ENCODE peak calls at places on chromosomes 12 and 14, in four cellular contexts. O is H9, S is H1, H is mesendoderm. G is an unnamed sample.

GRCh38 chr14:59055439-59056045 is 132.9 kb upstream of the DAAM1 start:
- DNase-seq in O (no peak), S (no peak), H (peak; percentile 42), G (peak; percentile 72)

GRCh38 chr12:24661657-24662096 is 287.2 kb downstream of the BCAT1 start:
- DNase-seq in O (no peak), S (no peak), H (no peak), G (peak; percentile 80)

GRCh38 chr14:19729763-19730162 is 13.6 kb upstream of the OR4Q3 start:
- DNase-seq in O (no peak), S (no peak), H (no peak), G (no peak)

GRCh38 chr12:91316825-91317224 is 134.2 kb upstream of the DCN start:
- DNase-seq in O (no peak), S (no peak), H (no peak), G (peak; percentile 69)

GRCh38 chr12:130791699-130792098 is 47.4 kb downstream of the STX2 start:
- DNase-seq in O (no peak), S (no peak), H (no peak), G (no peak)

GRCh38 chr12:4809449-4810218 is 89.4 kb downstream of the GALNT8 start:
- DNase-seq in O (peak; percentile 65), S (peak; percentile 73), H (peak; percentile 53), G (no peak)

GRCh38 chr14:83251402-83251801 is 1717.7 kb upstream of the SEL1L start:
- DNase-seq in O (no peak), S (no peak), H (no peak), G (no peak)

GRCh38 chr14:90871605-90872233 is 55.5 kb upstream of the TTC7B start:
- DNase-seq in O (no peak), S (no peak), H (no peak), G (peak; percentile 54)

GRCh38 chr12:106982229-106982628 is 4.7 kb downstream of the MTERF2 start:
- DNase-seq in O (no peak), S (no peak), H (no peak), G (peak; percentile 34)

GRCh38 chr12:49944046-49944445 is 6.5 kb upstream of the AQP2 start:
- DNase-seq in O (peak; percentile 20), S (no peak), H (no peak), G (no peak)
- H4K5ac ChIP-seq in O (no peak overlapping the region), S (no peak overlapping the region), H (no peak overlapping the region), G (no peak overlapping the region)

GRCh38 chr14:29169408-29169807 is 402.8 kb downstream of the FOXG1 start:
- DNase-seq in O (no peak), S (no peak), H (no peak), G (no peak)

GRCh38 chr14:29166507-29166906 is 399.9 kb downstream of the FOXG1 start:
- DNase-seq in O (peak; percentile 26), S (no peak), H (peak; percentile 27), G (no peak)

GRCh38 chr14:29163109-29163508 is 396.5 kb downstream of the FOXG1 start:
- DNase-seq in O (no peak), S (no peak), H (no peak), G (no peak)

GRCh38 chr14:29168149-29168548 is 401.6 kb downstream of the FOXG1 start:
- DNase-seq in O (peak; percentile 76), S (no peak), H (no peak), G (no peak)
- H2BK5ac ChIP-seq in O (no peak overlapping the region), S (no peak overlapping the region), H (no peak overlapping the region), G (no peak overlapping the region)

DNA sequence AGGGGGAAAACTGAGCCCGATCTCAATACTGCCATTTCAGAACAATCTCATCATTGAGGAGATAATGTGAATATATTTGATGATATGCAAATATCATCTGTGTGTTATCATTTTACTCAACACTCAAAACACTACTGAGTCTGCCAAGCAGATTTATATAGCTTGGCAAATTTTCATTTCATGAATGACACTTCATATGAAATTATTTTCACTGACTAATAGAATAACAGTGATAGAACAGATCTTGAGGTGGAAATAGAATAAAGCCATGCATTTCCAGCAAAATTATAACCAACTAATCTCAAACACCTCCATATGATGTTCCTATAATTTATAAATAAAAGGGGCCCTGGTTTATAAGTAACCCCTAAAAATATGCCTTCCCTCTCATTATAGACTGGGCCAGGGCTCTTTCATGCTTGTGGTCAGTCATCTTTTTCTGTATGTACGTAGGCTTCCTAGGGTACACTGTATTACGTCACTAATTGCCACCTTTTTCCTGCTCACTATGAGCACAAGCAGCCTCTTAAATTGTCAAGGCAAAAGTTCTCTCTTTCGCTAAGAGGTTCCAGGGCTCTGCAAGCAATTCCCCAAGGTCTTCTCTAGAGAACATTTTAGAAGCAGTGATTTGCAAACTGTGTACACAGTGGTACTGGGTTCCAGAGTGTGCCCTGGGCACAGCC is 197.1 kb upstream of the FOXN3 start:
- DNase-seq in O (no peak), S (no peak), H (no peak), G (no peak)
- H4K5ac ChIP-seq in O (no peak overlapping the region), S (peak overlapping the region; percentile 27), H (no peak overlapping the region), G (no peak overlapping the region)

DNA sequence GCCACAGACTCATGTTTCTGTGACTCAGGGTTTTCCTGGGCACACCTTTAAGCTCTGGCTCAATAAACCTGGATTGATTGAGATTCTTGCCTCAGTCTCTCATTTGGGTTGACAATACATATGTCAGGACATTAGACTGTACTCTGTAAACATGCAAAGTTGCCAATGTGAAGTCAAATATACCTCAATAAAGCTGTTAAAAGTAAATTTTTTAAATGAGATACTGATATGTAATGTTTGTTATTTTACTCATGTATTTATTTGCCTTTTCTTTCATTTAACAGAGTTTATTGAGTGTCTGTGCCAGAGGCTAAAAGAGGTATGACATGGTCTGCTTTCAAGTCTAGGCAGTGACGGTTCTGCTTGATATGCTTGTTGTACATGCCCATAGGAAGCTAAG is 3.7 kb upstream of the ETFBKMT start:
- DNase-seq in O (no peak), S (no peak), H (no peak), G (no peak)
- H2BK5ac ChIP-seq in O (no peak overlapping the region), S (no peak overlapping the region), H (no peak overlapping the region), G (no peak overlapping the region)

DNA sequence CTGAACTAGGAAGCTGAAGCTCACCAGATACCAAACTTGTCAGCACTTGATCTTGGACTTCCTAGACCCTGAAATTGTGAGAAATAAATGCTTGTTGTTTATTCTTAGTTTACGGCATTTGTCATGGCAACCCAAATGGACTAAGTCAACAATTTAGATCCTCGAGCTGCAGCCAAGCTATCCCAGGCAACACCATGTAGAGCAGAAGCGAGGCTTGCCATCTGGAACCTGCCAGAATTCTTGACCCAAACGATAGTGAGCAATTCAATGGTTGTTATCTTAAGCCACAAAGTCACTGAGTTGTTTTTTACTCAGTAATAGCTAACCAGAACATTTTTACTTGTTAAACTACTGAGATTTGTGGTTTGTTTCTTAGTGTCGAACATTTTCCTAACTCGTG is 458.5 kb upstream of the FLRT2 start:
- DNase-seq in O (no peak), S (no peak), H (peak; percentile 42), G (no peak)
- H4K5ac ChIP-seq in O (no peak overlapping the region), S (no peak overlapping the region), H (no peak overlapping the region), G (no peak overlapping the region)

DNA sequence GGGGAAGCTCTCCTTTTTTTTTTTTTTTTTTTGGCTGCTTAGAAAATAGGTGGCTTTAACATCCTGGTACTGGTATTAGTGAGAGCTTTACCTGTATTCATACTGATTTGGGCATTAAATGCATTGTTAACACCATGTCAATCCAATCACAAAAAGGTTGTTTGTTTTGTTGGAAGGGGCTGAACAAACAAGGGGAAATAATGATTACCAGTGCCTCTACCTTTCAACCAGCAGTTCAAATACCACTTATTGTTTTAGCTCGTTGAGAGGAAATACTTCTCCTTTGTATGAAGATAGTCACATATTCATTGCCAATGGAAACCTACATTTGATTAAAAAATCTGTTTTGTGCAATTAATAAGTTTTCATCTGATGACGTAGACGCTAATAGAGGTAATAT is 72.9 kb downstream of the MIPOL1 start:
- DNase-seq in O (no peak), S (no peak), H (no peak), G (no peak)
- H2BK5ac ChIP-seq in O (no peak overlapping the region), S (no peak overlapping the region), H (no peak overlapping the region), G (no peak overlapping the region)